ENCODE peak calls at places on chromosome 15, in nine cellular contexts. G, U, M, F, E, L, R, N and A are unnamed samples.
A peak's percentile ranks its signal among the peaks of the same experiment; 100 is the strongest.

GRCh38 chr15:30649952-30650929 is 24.3 kb downstream of the ARHGAP11B start:
- DNase-seq in G (peak; percentile 10), F (no peak), E (no peak), N (no peak), M (no peak), L (peak; percentile 38), U (peak; percentile 28), R (peak; percentile 70), A (no peak)

GRCh38 chr15:59191855-59192237 is 14.8 kb upstream of the LDHAL6B start:
- DNase-seq in L (peak; percentile 82), E (peak; percentile 87), F (no peak), N (peak; percentile 80), U (peak; percentile 95), G (peak; percentile 90), R (peak; percentile 95), M (no peak), A (peak; percentile 83)

GRCh38 chr15:92733934-92734521 is 78.5 kb upstream of the FAM174B start:
- DNase-seq in F (no peak), L (peak; percentile 40), E (no peak), R (peak; percentile 23), M (no peak), N (peak; percentile 48), G (peak; percentile 31), U (no peak), A (peak; percentile 52)

GRCh38 chr15:78070049-78070698 is 7.3 kb downstream of the TBC1D2B start:
- DNase-seq in E (no peak), L (no peak), U (no peak), M (no peak), F (no peak), G (no peak), N (no peak), R (no peak), A (no peak)

GRCh38 chr15:100863406-100864198 is 16.0 kb upstream of the ALDH1A3 start:
- DNase-seq in G (peak; percentile 67), F (no peak), R (peak; percentile 72), U (no peak), M (peak; percentile 54), N (no peak), L (no peak), E (no peak), A (no peak)

GRCh38 chr15:73051811-73052678 is at the start of gene NEO1:
- DNase-seq in R (peak; percentile 67), E (no peak), F (peak; percentile 61), N (peak; percentile 77), U (peak; percentile 65), M (peak; percentile 90), L (peak; percentile 79), G (peak; percentile 58), A (peak; percentile 80)

GRCh38 chr15:35852818-35853624 is 307.1 kb upstream of the DPH6 start:
- DNase-seq in L (no peak), R (no peak), U (no peak), N (no peak), M (no peak), G (no peak), E (no peak), F (no peak), A (no peak)

GRCh38 chr15:99978426-99978825 is 245.2 kb upstream of the LYSMD4 start:
- DNase-seq in M (no peak), U (no peak), N (no peak), E (no peak), L (no peak), R (no peak), G (no peak), F (no peak), A (no peak)

GRCh38 chr15:43294091-43294706 is 27.5 kb upstream of the TGM5 start:
- DNase-seq in R (no peak), G (no peak), U (no peak), N (no peak), L (no peak), F (no peak), M (no peak), E (no peak), A (no peak)

GRCh38 chr15:37106490-37107001 is 6.2 kb upstream of the MEIS2 start:
- DNase-seq in L (peak; percentile 68), R (peak; percentile 61), G (peak; percentile 71), E (no peak), N (no peak), U (no peak), F (no peak), M (peak; percentile 67), A (peak; percentile 61)

GRCh38 chr15:63048986-63049665 is 6.6 kb downstream of the TPM1 start:
- DNase-seq in U (no peak), E (no peak), F (no peak), R (peak; percentile 63), N (no peak), L (peak; percentile 69), G (peak; percentile 71), M (peak; percentile 57), A (peak; percentile 72)

GRCh38 chr15:77168616-77169015 is 97.7 kb upstream of the TSPAN3 start:
- DNase-seq in L (peak; percentile 55), E (no peak), G (peak; percentile 52), U (no peak), N (no peak), M (no peak), F (no peak), R (no peak), A (peak; percentile 51)

GRCh38 chr15:35444557-35445204 is 101.3 kb downstream of the DPH6 start:
- DNase-seq in L (peak; percentile 80), G (peak; percentile 74), E (peak; percentile 45), M (no peak), R (peak; percentile 80), N (peak; percentile 8), F (no peak), U (peak; percentile 30), A (peak; percentile 61)

GRCh38 chr15:100298257-100298656 is 43.5 kb downstream of the ADAMTS17 start:
- DNase-seq in E (no peak), R (no peak), U (no peak), G (no peak), F (no peak), M (no peak), N (no peak), L (no peak), A (no peak)

DNA sequence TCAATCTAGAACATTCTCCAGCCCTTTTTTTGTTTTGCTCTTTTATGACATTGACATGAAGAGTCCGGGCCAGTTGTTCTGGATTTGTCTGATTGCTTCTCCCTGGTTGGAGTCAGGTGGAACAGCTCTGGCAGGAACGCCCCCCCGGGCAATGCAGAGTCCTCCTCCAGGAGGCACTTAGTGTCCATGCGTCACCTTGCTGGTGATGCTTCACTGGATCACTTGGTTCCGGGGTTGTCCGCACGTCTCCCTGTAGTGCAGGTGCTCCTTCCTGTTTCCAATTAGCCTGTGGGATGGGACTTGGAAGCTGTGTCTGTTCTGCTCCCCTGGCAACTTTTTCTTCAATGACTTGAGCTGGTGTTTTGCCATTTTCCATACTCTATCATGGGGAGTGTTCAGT is 9.8 kb downstream of the CSK start:
- DNase-seq in U (no peak), R (no peak), E (no peak), F (no peak), G (no peak), N (no peak), M (no peak), L (no peak), A (no peak)
- H3K4me3 ChIP-seq in U (no peak overlapping the region), R (no peak overlapping the region), E (no peak overlapping the region), F (no peak overlapping the region), G (no peak overlapping the region), N (no peak overlapping the region), M (no peak overlapping the region), L (no peak overlapping the region), A (no peak overlapping the region)

GRCh38 chr15:28273468-28273867 is 48.5 kb downstream of the HERC2 start:
- DNase-seq in E (no peak), L (peak; percentile 78), N (no peak), G (peak; percentile 13), U (peak; percentile 7), F (no peak), M (no peak), R (peak; percentile 42), A (peak; percentile 46)
- TF ChIP-seq CTCF in E (no peak), L (peak; percentile 69), N (no peak), G (peak; percentile 42), U (peak; percentile 6), F (no peak), M (no peak), R (peak; percentile 59), A (peak; percentile 51)

GRCh38 chr15:57878573-57878972 is 172.1 kb downstream of the POLR2M start:
- DNase-seq in F (no peak), U (peak; percentile 56), M (no peak), N (no peak), G (no peak), E (no peak), R (peak; percentile 43), L (no peak), A (no peak)

GRCh38 chr15:57873564-57874209 is 167.2 kb downstream of the POLR2M start:
- DNase-seq in R (peak; percentile 72), N (no peak), M (no peak), L (peak; percentile 70), F (no peak), G (peak; percentile 57), U (peak; percentile 57), E (no peak), A (peak; percentile 70)

GRCh38 chr15:57872281-57873010 is 165.9 kb downstream of the POLR2M start:
- DNase-seq in U (no peak), N (no peak), R (no peak), G (no peak), F (no peak), E (no peak), L (no peak), M (no peak), A (no peak)

DNA sequence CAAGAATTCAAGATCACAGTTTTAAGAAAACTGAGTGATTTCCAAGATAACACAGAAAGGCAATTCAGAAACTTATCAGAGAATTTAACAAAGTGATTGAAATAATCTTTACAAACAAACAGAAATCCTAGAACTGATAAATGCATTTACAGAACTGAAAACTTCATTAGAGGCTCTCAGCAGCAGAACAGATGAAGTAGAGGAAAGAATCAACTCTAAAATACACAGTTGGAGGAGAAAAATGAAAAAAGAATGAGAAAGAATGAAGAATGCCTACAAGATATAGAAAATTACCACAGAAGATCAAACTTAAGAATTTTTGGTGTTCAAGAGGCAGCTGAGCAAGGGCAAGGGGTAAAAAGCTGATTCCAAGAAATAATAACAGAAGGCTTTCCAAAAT is 168.8 kb downstream of the POLR2M start:
- DNase-seq in M (no peak), E (no peak), U (no peak), N (no peak), L (no peak), G (no peak), F (no peak), R (no peak), A (no peak)
- H3K4me3 ChIP-seq in M (no peak overlapping the region), E (no peak overlapping the region), U (no peak overlapping the region), N (no peak overlapping the region), L (no peak overlapping the region), G (no peak overlapping the region), F (no peak overlapping the region), R (no peak overlapping the region), A (no peak overlapping the region)

DNA sequence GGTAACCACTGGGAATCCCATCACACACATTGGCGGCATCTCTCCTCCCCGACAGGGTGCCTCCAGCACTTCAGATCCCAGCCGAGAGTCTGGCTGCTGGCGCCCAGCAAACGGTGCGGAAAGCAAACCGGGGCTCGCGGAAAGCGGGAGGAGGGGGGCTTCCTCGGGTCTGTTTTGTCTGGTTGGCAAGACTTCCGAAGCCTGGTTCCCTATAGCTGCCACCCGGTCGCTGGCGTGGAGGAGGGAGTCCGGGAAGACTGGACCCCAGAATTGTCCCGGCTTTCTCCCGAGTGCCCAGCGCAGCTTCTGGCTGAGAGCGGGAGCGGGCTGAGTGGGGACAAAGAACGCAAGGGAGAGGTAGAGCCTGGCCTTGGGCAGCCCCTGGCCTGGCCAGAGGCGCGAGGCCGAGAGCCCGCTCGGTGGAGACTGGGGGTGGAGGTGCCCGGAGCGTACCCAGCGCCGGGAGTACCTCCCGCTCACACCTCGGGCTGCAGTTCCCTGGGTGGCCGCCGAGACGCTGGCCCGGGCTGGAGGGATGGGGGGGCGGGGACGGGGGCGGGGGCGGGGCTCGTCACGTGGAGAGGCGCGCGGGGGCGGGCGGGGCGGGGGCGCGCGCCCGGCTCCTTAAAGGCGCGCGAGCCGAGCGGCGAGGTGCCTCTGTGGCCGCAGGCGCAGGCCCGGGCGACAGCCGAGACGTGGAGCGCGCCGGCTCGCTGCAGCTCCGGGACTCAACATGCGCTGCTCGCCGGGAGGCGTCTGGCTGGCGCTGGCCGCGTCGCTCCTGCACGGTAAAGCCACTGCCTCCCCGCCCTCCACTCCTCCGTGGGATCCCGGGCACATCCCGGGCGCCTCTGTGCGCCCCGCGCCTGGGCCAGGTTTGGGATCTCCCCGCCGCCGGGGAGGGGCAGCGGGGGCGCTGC is at the start of gene CHRNA7:
- DNase-seq in L (peak; percentile 4), F (no peak), G (no peak), U (peak; percentile 14), M (peak; percentile 61), N (peak; percentile 64), E (no peak), R (peak; percentile 4), A (peak; percentile 18)
- TF ChIP-seq CTCF in L (no peak), F (no peak), G (peak; percentile 27), U (no peak), M (no peak), N (no peak), E (no peak), R (no peak), A (peak; percentile 20)